ENCODE peak calls at places on chromosomes 12 and 14, in four cellular contexts. U, W, J and E are unnamed samples.

GRCh38 chr12:49094104-49094948 is at the start of gene DHH:
- DNase-seq in U (peak; percentile 72), W (no peak), J (no peak), E (peak; percentile 80)

GRCh38 chr12:92141585-92142244 is 3.9 kb downstream of the BTG1 start:
- DNase-seq in U (no peak), W (no peak), J (no peak), E (no peak)

GRCh38 chr12:10339441-10339840 is 31.8 kb downstream of the KLRD1 start:
- DNase-seq in U (no peak), W (peak; percentile 49), J (no peak), E (no peak)

GRCh38 chr12:25051583-25052190 is 102.8 kb upstream of the BCAT1 start:
- DNase-seq in U (no peak), W (no peak), J (no peak), E (no peak)

GRCh38 chr12:6929806-6930452 is 2.2 kb downstream of the ATN1 start:
- DNase-seq in U (no peak), W (no peak), J (no peak), E (no peak)

GRCh38 chr14:26276757-26277156 is 321.1 kb downstream of the NOVA1 start:
- DNase-seq in U (peak; percentile 38), W (peak; percentile 13), J (no peak), E (no peak)

GRCh38 chr14:58663494-58664111 is 25.8 kb downstream of the DACT1 start:
- DNase-seq in U (no peak), W (no peak), J (no peak), E (no peak)

GRCh38 chr12:65657635-65658034 is 166.6 kb upstream of the HMGA2 start:
- DNase-seq in U (no peak), W (no peak), J (no peak), E (no peak)

GRCh38 chr12:43776498-43776897 is 17.7 kb downstream of the IRAK4 start:
- DNase-seq in U (no peak), W (peak; percentile 56), J (peak; percentile 44), E (peak; percentile 39)

GRCh38 chr12:117204146-117204545 is 13.9 kb upstream of the FBXO21 start:
- DNase-seq in U (no peak), W (no peak), J (no peak), E (no peak)

GRCh38 chr12:75196865-75197264 is 12.8 kb downstream of the KCNC2 start:
- DNase-seq in U (no peak), W (peak; percentile 6), J (no peak), E (no peak)

GRCh38 chr12:117863004-117863709 is 105.6 kb downstream of the KSR2 start:
- DNase-seq in U (no peak), W (no peak), J (no peak), E (no peak)

GRCh38 chr12:71299541-71300376 is 139.8 kb upstream of the LGR5 start:
- DNase-seq in U (no peak), W (no peak), J (no peak), E (peak; percentile 62)

GRCh38 chr12:103422328-103422727 is 73.4 kb downstream of the C12orf42 start:
- DNase-seq in U (no peak), W (no peak), J (no peak), E (no peak)

GRCh38 chr12:130571089-130571488 is 145.0 kb downstream of the RIMBP2 start:
- DNase-seq in U (no peak), W (no peak), J (no peak), E (no peak)

GRCh38 chr14:58866386-58866785 is 228.6 kb downstream of the DACT1 start:
- DNase-seq in U (no peak), W (peak; percentile 26), J (no peak), E (no peak)

GRCh38 chr12:123984903-123985302 is 11.9 kb downstream of the ZNF664 start:
- DNase-seq in U (no peak), W (no peak), J (no peak), E (no peak)

GRCh38 chr12:78118036-78118435 is 287.3 kb downstream of the NAV3 start:
- DNase-seq in U (peak; percentile 45), W (peak; percentile 16), J (no peak), E (no peak)

GRCh38 chr14:56004807-56005579 is 113.2 kb upstream of the PELI2 start:
- DNase-seq in U (no peak), W (peak; percentile 69), J (no peak), E (peak; percentile 8)

GRCh38 chr14:72739446-72740405 is 154.2 kb downstream of the DPF3 start:
- DNase-seq in U (no peak), W (no peak), J (no peak), E (no peak)

GRCh38 chr12:25585021-25585523 is 32.0 kb upstream of the LMNTD1 start:
- DNase-seq in U (no peak), W (no peak), J (no peak), E (no peak)

GRCh38 chr12:5192727-5193126 is 149.0 kb downstream of the KCNA5 start:
- DNase-seq in U (no peak), W (no peak), J (no peak), E (no peak)

GRCh38 chr12:121811434-121812319 is 7.9 kb downstream of the SETD1B start:
- DNase-seq in U (peak; percentile 80), W (peak; percentile 72), J (peak; percentile 57), E (peak; percentile 82)

GRCh38 chr14:71362920-71363584 is 455.8 kb downstream of the PCNX1 start:
- DNase-seq in U (no peak), W (no peak), J (no peak), E (no peak)

GRCh38 chr12:10610188-10610587 is 3.2 kb downstream of the MAGOHB start:
- DNase-seq in U (no peak), W (no peak), J (no peak), E (no peak)

GRCh38 chr14:69270795-69271708 is 11.1 kb downstream of the GALNT16 start:
- DNase-seq in U (no peak), W (no peak), J (no peak), E (no peak)
- TF ChIP-seq HMGXB4 in U (no peak), W (no peak), J (no peak), E (no peak)

GRCh38 chr12:52310622-52311281 is 10.4 kb downstream of the KRT83 start:
- DNase-seq in U (no peak), W (peak; percentile 26), J (no peak), E (no peak)
- TF ChIP-seq HMGXB4 in U (no peak), W (no peak), J (no peak), E (no peak)

GRCh38 chr12:23536293-23536692 is 413.2 kb downstream of the SOX5 start:
- DNase-seq in U (no peak), W (no peak), J (no peak), E (no peak)
- TF ChIP-seq HMGXB4 in U (no peak), W (no peak), J (no peak), E (no peak)

DNA sequence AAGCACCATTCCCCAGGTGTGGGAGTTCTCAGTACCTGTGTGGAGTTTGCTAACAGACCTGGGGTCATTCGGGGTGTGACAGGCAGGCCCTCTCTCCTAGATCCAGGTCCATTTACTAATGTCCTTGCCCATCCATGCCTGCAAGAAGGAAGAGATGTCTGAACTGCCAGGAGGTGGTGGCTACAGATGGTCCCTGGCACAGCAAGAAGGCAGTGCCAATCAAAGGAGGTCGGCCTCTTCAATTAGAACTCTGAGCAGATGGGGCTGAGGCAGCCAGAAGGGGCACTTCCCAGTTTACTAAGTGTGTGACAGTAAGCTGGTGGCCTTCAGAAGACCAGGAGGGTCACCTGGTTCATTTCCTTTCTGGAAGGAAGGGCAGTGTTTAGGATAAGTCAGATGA is 202.5 kb downstream of the CACNA1C start:
- DNase-seq in U (no peak), W (no peak), J (no peak), E (no peak)
- TF ChIP-seq HMGXB4 in U (no peak), W (no peak), J (no peak), E (no peak)

DNA sequence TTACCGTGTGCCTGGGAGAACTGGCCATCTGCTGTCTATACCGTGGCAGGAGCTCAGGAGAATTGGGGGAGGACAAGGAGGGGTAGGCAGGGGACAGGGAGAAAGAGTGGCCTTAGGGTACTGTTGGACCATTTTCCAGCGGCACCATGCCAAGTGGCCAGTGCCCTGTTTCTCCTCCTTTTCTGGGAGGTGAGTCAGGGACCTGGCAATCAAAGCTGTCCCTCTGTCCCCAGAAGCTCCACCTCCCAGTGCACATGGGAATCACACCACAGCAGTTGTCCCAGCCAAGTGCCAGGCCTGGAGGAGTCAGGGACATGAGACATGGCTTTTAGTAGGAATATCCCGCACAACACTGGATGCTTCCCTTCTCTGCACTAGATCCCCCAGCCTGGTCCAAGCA is 118.0 kb downstream of the GCH1 start:
- DNase-seq in U (no peak), W (no peak), J (no peak), E (no peak)
- TF ChIP-seq HMGXB4 in U (no peak), W (no peak), J (no peak), E (no peak)

GRCh38 chr14:61296707-61297502 is 15.8 kb upstream of the TMEM30B start:
- DNase-seq in U (no peak), W (peak; percentile 49), J (peak; percentile 20), E (peak; percentile 12)
- TF ChIP-seq HMGXB4 in U (no peak), W (no peak), J (no peak), E (no peak)

GRCh38 chr12:94152292-94153083 is 4.1 kb downstream of the PLXNC1 start:
- DNase-seq in U (no peak), W (no peak), J (peak; percentile 61), E (no peak)

GRCh38 chr12:94163850-94164249 is 15.5 kb downstream of the PLXNC1 start:
- DNase-seq in U (no peak), W (no peak), J (no peak), E (no peak)

GRCh38 chr12:94162108-94162507 is 13.7 kb downstream of the PLXNC1 start:
- DNase-seq in U (no peak), W (no peak), J (no peak), E (no peak)

GRCh38 chr12:94157891-94158495 is 9.6 kb downstream of the PLXNC1 start:
- DNase-seq in U (no peak), W (no peak), J (no peak), E (no peak)
- TF ChIP-seq HMGXB4 in U (no peak), W (no peak), J (no peak), E (no peak)

GRCh38 chr12:80040075-80040738 is 59.1 kb upstream of the OTOGL start:
- DNase-seq in U (no peak), W (no peak), J (no peak), E (peak; percentile 3)
- TF ChIP-seq HMGXB4 in U (no peak), W (no peak), J (no peak), E (no peak)

GRCh38 chr14:20460458-20461229 is 590 bp downstream of the PIP4P1 start:
- DNase-seq in U (peak; percentile 70), W (no peak), J (no peak), E (peak; percentile 67)
- TF ChIP-seq HMGXB4 in U (no peak), W (no peak), J (no peak), E (no peak)

DNA sequence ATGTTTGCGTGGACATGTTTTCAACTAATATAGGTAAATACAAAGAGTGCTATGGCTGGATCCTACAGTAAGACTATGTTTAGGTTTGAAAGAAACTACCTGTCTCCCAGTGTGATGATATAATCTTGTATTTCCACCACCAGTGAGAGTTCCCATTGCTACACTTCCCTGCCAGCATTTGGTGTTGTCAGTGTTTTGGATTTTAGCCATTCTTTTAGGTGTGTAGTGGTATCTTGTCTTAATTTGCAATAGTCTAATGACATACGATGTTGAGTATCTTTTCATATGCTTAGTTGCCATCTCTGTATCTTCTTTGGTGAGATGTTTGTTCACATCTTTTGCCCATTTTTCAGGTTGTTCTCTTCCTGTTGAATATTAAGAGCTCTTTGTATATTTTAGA is 103.5 kb downstream of the RALGAPA1 start:
- DNase-seq in U (no peak), W (no peak), J (no peak), E (no peak)
- TF ChIP-seq HMGXB4 in U (no peak), W (no peak), J (no peak), E (no peak)